ENCODE peak calls at places on chromosomes 13 and 19, in six cellular contexts. One of them, this sample, is unnamed.

GRCh38 chr13:26946675-26947342 is 186.2 kb upstream of the GPR12 start:
- DNase-seq in IMR-90: peak
- DNase-seq in LNCaP clone FGC: peak
- DNase-seq in WTC11: no peak
- DNase-seq in AG04449: no peak
- DNase-seq in AG09309: no peak
- DNase-seq in this sample: no peak

GRCh38 chr13:113960276-113960948 is 13.5 kb downstream of the C13orf46 start:
- DNase-seq in IMR-90: no peak
- DNase-seq in LNCaP clone FGC: no peak
- DNase-seq in WTC11: no peak
- DNase-seq in AG09309: no peak
- DNase-seq in AG04449: no peak
- DNase-seq in this sample: no peak

GRCh38 chr13:111372651-111373425 is 52.4 kb downstream of the TEX29 start:
- DNase-seq in LNCaP clone FGC: no peak
- DNase-seq in WTC11: no peak
- DNase-seq in AG04449: no peak
- DNase-seq in IMR-90: no peak
- DNase-seq in AG09309: no peak
- DNase-seq in this sample: peak

GRCh38 chr13:25192936-25193335 is 20.8 kb upstream of the AMER2 start:
- DNase-seq in AG09309: no peak
- DNase-seq in AG04449: no peak
- DNase-seq in IMR-90: no peak
- DNase-seq in WTC11: no peak
- DNase-seq in LNCaP clone FGC: no peak
- DNase-seq in this sample: no peak

GRCh38 chr19:38658462-38659306 is 11.2 kb downstream of the ACTN4 start:
- DNase-seq in AG04449: peak
- DNase-seq in LNCaP clone FGC: peak
- DNase-seq in WTC11: no peak
- DNase-seq in IMR-90: peak
- DNase-seq in AG09309: peak
- DNase-seq in this sample: no peak

GRCh38 chr19:41114132-41114531 is at the start of gene CYP2F1:
- DNase-seq in IMR-90: no peak
- DNase-seq in AG09309: no peak
- DNase-seq in AG04449: no peak
- DNase-seq in WTC11: no peak
- DNase-seq in LNCaP clone FGC: no peak
- DNase-seq in this sample: no peak

GRCh38 chr13:34700155-34700554 is 241.9 kb upstream of the NBEA start:
- DNase-seq in IMR-90: no peak
- DNase-seq in AG09309: no peak
- DNase-seq in LNCaP clone FGC: no peak
- DNase-seq in AG04449: no peak
- DNase-seq in WTC11: no peak
- DNase-seq in this sample: no peak

GRCh38 chr19:29495971-29496441 is 29.8 kb upstream of the VSTM2B start:
- DNase-seq in AG04449: no peak
- DNase-seq in WTC11: no peak
- DNase-seq in AG09309: no peak
- DNase-seq in LNCaP clone FGC: no peak
- DNase-seq in IMR-90: no peak
- DNase-seq in this sample: peak

GRCh38 chr13:80363890-80364503 is 23.1 kb upstream of the SPRY2 start:
- DNase-seq in WTC11: no peak
- DNase-seq in LNCaP clone FGC: no peak
- DNase-seq in IMR-90: peak
- DNase-seq in AG04449: no peak
- DNase-seq in AG09309: no peak
- DNase-seq in this sample: no peak

GRCh38 chr13:67437246-67437645 is 207.1 kb upstream of the PCDH9 start:
- DNase-seq in WTC11: no peak
- DNase-seq in AG09309: no peak
- DNase-seq in LNCaP clone FGC: no peak
- DNase-seq in AG04449: no peak
- DNase-seq in IMR-90: no peak
- DNase-seq in this sample: no peak

GRCh38 chr19:38729653-38730469 is 14.4 kb downstream of the CAPN12 start:
- DNase-seq in WTC11: peak
- DNase-seq in IMR-90: peak
- DNase-seq in AG04449: no peak
- DNase-seq in AG09309: no peak
- DNase-seq in LNCaP clone FGC: no peak
- DNase-seq in this sample: peak

GRCh38 chr13:79593121-79593520 is 112.2 kb downstream of the NDFIP2 start:
- DNase-seq in WTC11: no peak
- DNase-seq in AG09309: no peak
- DNase-seq in LNCaP clone FGC: no peak
- DNase-seq in IMR-90: no peak
- DNase-seq in AG04449: no peak
- DNase-seq in this sample: no peak

GRCh38 chr13:79548886-79549285 is 67.9 kb downstream of the NDFIP2 start:
- DNase-seq in LNCaP clone FGC: no peak
- DNase-seq in IMR-90: peak
- DNase-seq in AG09309: no peak
- DNase-seq in WTC11: no peak
- DNase-seq in AG04449: no peak
- DNase-seq in this sample: no peak

GRCh38 chr19:13781547-13781946 is 7.3 kb downstream of the C19orf53 start:
- DNase-seq in LNCaP clone FGC: no peak
- DNase-seq in AG09309: peak
- DNase-seq in AG04449: no peak
- DNase-seq in WTC11: peak
- DNase-seq in IMR-90: peak
- DNase-seq in this sample: no peak

GRCh38 chr13:50596776-50597203 is 246.7 kb downstream of the DLEU7 start:
- DNase-seq in AG09309: no peak
- DNase-seq in LNCaP clone FGC: no peak
- DNase-seq in WTC11: no peak
- DNase-seq in AG04449: no peak
- DNase-seq in IMR-90: no peak
- DNase-seq in this sample: no peak

GRCh38 chr13:31895687-31896086 is 135.9 kb upstream of the FRY start:
- DNase-seq in AG09309: no peak
- DNase-seq in IMR-90: no peak
- DNase-seq in WTC11: no peak
- DNase-seq in AG04449: no peak
- DNase-seq in LNCaP clone FGC: no peak
- DNase-seq in this sample: no peak

GRCh38 chr13:95678967-95679366 is 2.0 kb downstream of the DNAJC3 start:
- DNase-seq in WTC11: no peak
- DNase-seq in LNCaP clone FGC: no peak
- DNase-seq in IMR-90: no peak
- DNase-seq in AG04449: no peak
- DNase-seq in AG09309: no peak
- DNase-seq in this sample: no peak

GRCh38 chr13:99774644-99775043 is 196.9 kb downstream of the ZIC5 start:
- DNase-seq in WTC11: no peak
- DNase-seq in AG09309: no peak
- DNase-seq in AG04449: no peak
- DNase-seq in IMR-90: no peak
- DNase-seq in LNCaP clone FGC: peak
- DNase-seq in this sample: no peak

GRCh38 chr19:46728208-46728607 is 11.3 kb upstream of the PRKD2 start:
- DNase-seq in AG09309: no peak
- DNase-seq in AG04449: no peak
- DNase-seq in IMR-90: no peak
- DNase-seq in LNCaP clone FGC: no peak
- DNase-seq in WTC11: no peak
- DNase-seq in this sample: no peak

GRCh38 chr13:65551208-65551607 is 1678.9 kb downstream of the PCDH9 start:
- DNase-seq in LNCaP clone FGC: no peak
- DNase-seq in AG09309: no peak
- DNase-seq in IMR-90: no peak
- DNase-seq in WTC11: no peak
- DNase-seq in AG04449: no peak
- DNase-seq in this sample: no peak

GRCh38 chr19:52102163-52102562 is 6.6 kb upstream of the ZNF841 start:
- DNase-seq in LNCaP clone FGC: no peak
- DNase-seq in AG04449: no peak
- DNase-seq in IMR-90: no peak
- DNase-seq in WTC11: no peak
- DNase-seq in AG09309: no peak
- DNase-seq in this sample: no peak

GRCh38 chr13:99288069-99288468 is 19.1 kb downstream of the GPR183 start:
- DNase-seq in LNCaP clone FGC: no peak
- DNase-seq in IMR-90: no peak
- DNase-seq in WTC11: no peak
- DNase-seq in AG09309: no peak
- DNase-seq in AG04449: no peak
- DNase-seq in this sample: no peak

GRCh38 chr13:73189766-73190165 is 131.0 kb downstream of the KLF5 start:
- DNase-seq in WTC11: no peak
- DNase-seq in LNCaP clone FGC: no peak
- DNase-seq in AG09309: no peak
- DNase-seq in IMR-90: no peak
- DNase-seq in AG04449: no peak
- DNase-seq in this sample: no peak

DNA sequence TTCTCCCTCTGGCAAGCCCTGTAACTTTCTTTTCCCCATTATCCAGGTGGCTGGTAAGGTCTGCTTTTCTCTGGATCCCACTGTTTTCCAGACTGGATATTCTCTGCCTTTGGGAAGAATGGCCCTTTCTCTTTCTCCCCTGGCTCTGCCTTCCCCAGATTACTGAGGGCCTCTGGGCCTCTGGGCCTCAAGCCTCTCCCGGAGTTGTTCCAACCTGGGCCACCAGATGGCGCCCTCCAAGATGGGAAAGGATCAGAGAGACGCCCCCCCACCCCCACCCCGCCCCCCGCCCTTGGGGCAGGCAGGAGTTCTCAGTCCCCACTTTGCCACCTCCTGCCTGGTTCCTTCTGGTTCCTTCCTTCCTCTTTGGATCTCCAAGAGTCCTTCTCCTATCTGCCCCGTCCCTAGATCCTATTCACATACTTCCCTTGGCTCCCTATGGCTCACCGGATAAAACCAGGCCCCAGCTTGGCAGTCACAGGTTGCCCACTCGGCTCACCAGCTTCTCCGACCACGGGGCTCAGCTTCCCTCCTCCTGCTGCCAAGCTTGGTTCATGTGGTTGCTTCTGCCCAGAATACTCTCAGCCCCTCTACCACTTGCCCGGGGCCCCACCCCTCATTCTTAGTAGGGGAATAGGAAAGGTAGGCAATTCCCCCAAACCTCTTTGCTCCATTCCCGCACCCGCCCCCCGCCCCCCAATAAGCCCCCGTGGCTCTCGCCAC is 13.0 kb downstream of the EPS8L1 start:
- DNase-seq in LNCaP clone FGC: no peak
- DNase-seq in IMR-90: peak
- DNase-seq in AG04449: no peak
- DNase-seq in AG09309: no peak
- DNase-seq in WTC11: peak
- DNase-seq in this sample: peak
- TF ChIP-seq CTCF in LNCaP clone FGC: peak
- TF ChIP-seq CTCF in IMR-90: peak
- TF ChIP-seq CTCF in AG04449: peak
- TF ChIP-seq CTCF in AG09309: peak
- TF ChIP-seq CTCF in WTC11: peak
- TF ChIP-seq CTCF in this sample: peak

DNA sequence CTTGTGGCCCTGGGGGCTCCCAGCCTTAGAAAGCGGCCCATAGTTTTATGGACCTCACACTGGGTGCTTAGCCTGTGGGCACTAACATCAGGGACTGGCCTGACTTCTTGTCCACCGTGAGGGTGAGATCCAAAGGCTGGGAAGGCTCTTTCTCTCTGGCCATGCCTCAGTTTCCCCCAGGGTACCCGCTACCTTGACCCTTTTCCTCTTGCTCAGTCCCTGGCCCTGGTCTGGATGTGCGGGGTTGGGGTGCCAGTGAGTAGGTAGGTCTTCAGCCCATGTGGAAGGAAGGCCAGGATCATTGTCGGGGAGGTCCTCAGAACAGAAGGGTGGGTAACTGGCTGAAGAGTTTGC is 1.6 kb upstream of the TMEM161A start:
- DNase-seq in AG04449: no peak
- DNase-seq in IMR-90: no peak
- DNase-seq in AG09309: no peak
- DNase-seq in LNCaP clone FGC: no peak
- DNase-seq in WTC11: no peak
- DNase-seq in this sample: no peak
- TF ChIP-seq CTCF in AG04449: no peak
- TF ChIP-seq CTCF in IMR-90: no peak
- TF ChIP-seq CTCF in AG09309: no peak
- TF ChIP-seq CTCF in LNCaP clone FGC: no peak
- TF ChIP-seq CTCF in WTC11: no peak
- TF ChIP-seq CTCF in this sample: no peak

GRCh38 chr19:16376241-16376640 is 51.6 kb downstream of the KLF2 start:
- DNase-seq in LNCaP clone FGC: no peak
- DNase-seq in IMR-90: no peak
- DNase-seq in AG04449: no peak
- DNase-seq in WTC11: no peak
- DNase-seq in AG09309: no peak
- DNase-seq in this sample: no peak

GRCh38 chr19:16375936-16376185 is 51.2 kb downstream of the KLF2 start:
- DNase-seq in IMR-90: no peak
- DNase-seq in WTC11: no peak
- DNase-seq in LNCaP clone FGC: no peak
- DNase-seq in AG04449: no peak
- DNase-seq in AG09309: no peak
- DNase-seq in this sample: no peak

GRCh38 chr19:16375157-16375935 is 50.7 kb downstream of the KLF2 start:
- DNase-seq in IMR-90: no peak
- DNase-seq in AG04449: no peak
- DNase-seq in AG09309: no peak
- DNase-seq in LNCaP clone FGC: no peak
- DNase-seq in WTC11: no peak
- DNase-seq in this sample: no peak

GRCh38 chr19:16377521-16377920 is 52.9 kb downstream of the KLF2 start:
- DNase-seq in AG04449: no peak
- DNase-seq in LNCaP clone FGC: no peak
- DNase-seq in WTC11: no peak
- DNase-seq in IMR-90: no peak
- DNase-seq in AG09309: no peak
- DNase-seq in this sample: no peak

DNA sequence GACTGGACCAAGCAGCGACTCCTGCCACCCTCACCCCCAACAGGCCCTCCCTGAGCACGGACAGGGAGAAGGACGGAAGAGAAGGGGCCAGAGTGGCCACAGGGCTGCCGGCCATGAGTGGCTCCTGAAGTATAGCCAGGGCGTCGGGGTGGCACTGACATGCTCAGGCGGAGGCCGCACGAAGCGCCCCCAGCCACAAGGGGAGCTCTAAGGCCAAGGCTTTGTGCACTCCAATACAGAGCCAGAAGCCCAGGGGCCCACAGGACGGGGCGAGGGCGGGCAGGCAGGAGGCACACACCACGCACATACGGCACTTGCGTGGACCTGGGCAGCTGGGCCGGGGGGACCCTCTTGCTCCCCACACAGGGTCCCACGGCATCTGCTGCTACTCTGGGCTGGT is 52.0 kb downstream of the KLF2 start:
- DNase-seq in AG09309: no peak
- DNase-seq in IMR-90: no peak
- DNase-seq in WTC11: peak
- DNase-seq in AG04449: no peak
- DNase-seq in LNCaP clone FGC: no peak
- DNase-seq in this sample: no peak
- TF ChIP-seq CTCF in AG09309: peak
- TF ChIP-seq CTCF in IMR-90: peak
- TF ChIP-seq CTCF in WTC11: peak
- TF ChIP-seq CTCF in AG04449: peak
- TF ChIP-seq CTCF in LNCaP clone FGC: peak
- TF ChIP-seq CTCF in this sample: peak

GRCh38 chr19:56393119-56394012 is at the start of gene ZNF582:
- DNase-seq in WTC11: peak
- DNase-seq in AG09309: peak
- DNase-seq in IMR-90: peak
- DNase-seq in LNCaP clone FGC: peak
- DNase-seq in AG04449: peak
- DNase-seq in this sample: peak
- TF ChIP-seq CTCF in WTC11: peak
- TF ChIP-seq CTCF in AG09309: peak
- TF ChIP-seq CTCF in IMR-90: peak
- TF ChIP-seq CTCF in LNCaP clone FGC: peak
- TF ChIP-seq CTCF in AG04449: peak
- TF ChIP-seq CTCF in this sample: peak

This sample was measured in osteocyte.